ENCODE peak calls at places on chromosomes 13 and 19, in six cellular contexts. One of them, this sample, is unnamed. For H3K36me3, the result is how much of the 10 kb centered on the place peaks cover.

GRCh38 chr13:71525004-71525403 is 342.0 kb downstream of the DACH1 start:
- DNase-seq in mesenchymal stem cell: no peak
- DNase-seq in GM23248: no peak
- DNase-seq in IMR-90: no peak
- DNase-seq in fibroblast of lung: peak
- DNase-seq in neuronal stem cell: no peak
- DNase-seq in this sample: no peak

GRCh38 chr13:25906211-25906661 is 145.6 kb downstream of the SHISA2 start:
- DNase-seq in mesenchymal stem cell: no peak
- DNase-seq in IMR-90: no peak
- DNase-seq in fibroblast of lung: no peak
- DNase-seq in neuronal stem cell: no peak
- DNase-seq in GM23248: no peak
- DNase-seq in this sample: no peak

GRCh38 chr13:112700291-112701060 is 10.6 kb downstream of the ATP11A start:
- DNase-seq in mesenchymal stem cell: no peak
- DNase-seq in IMR-90: no peak
- DNase-seq in GM23248: no peak
- DNase-seq in fibroblast of lung: no peak
- DNase-seq in neuronal stem cell: no peak
- DNase-seq in this sample: peak

GRCh38 chr19:47595937-47596336 is 13.0 kb upstream of the BICRA start:
- DNase-seq in mesenchymal stem cell: no peak
- DNase-seq in neuronal stem cell: no peak
- DNase-seq in GM23248: peak
- DNase-seq in IMR-90: no peak
- DNase-seq in fibroblast of lung: no peak
- DNase-seq in this sample: no peak

GRCh38 chr19:41563847-41564514 is 12.0 kb upstream of the CEACAM21 start:
- DNase-seq in fibroblast of lung: no peak
- DNase-seq in GM23248: no peak
- DNase-seq in neuronal stem cell: no peak
- DNase-seq in IMR-90: no peak
- DNase-seq in mesenchymal stem cell: no peak
- DNase-seq in this sample: no peak

GRCh38 chr19:36771275-36772231 is 1.1 kb downstream of the ZNF850 start:
- DNase-seq in IMR-90: peak
- DNase-seq in mesenchymal stem cell: peak
- DNase-seq in fibroblast of lung: peak
- DNase-seq in neuronal stem cell: peak
- DNase-seq in GM23248: peak
- DNase-seq in this sample: peak

GRCh38 chr19:33440682-33441081 is 67.2 kb downstream of the CEBPG start:
- DNase-seq in fibroblast of lung: no peak
- DNase-seq in GM23248: no peak
- DNase-seq in neuronal stem cell: no peak
- DNase-seq in mesenchymal stem cell: no peak
- DNase-seq in IMR-90: no peak
- DNase-seq in this sample: peak

GRCh38 chr13:79435549-79435948 is 29.5 kb upstream of the RBM26 start:
- DNase-seq in mesenchymal stem cell: peak
- DNase-seq in IMR-90: peak
- DNase-seq in fibroblast of lung: peak
- DNase-seq in neuronal stem cell: no peak
- DNase-seq in GM23248: peak
- DNase-seq in this sample: no peak

GRCh38 chr13:114248011-114248410 is 13.3 kb downstream of the CDC16 start:
- DNase-seq in fibroblast of lung: no peak
- DNase-seq in neuronal stem cell: no peak
- DNase-seq in mesenchymal stem cell: peak
- DNase-seq in GM23248: peak
- DNase-seq in IMR-90: peak
- DNase-seq in this sample: no peak

GRCh38 chr13:43357435-43358065 is 334.2 kb downstream of the DNAJC15 start:
- DNase-seq in neuronal stem cell: no peak
- DNase-seq in GM23248: no peak
- DNase-seq in mesenchymal stem cell: no peak
- DNase-seq in fibroblast of lung: no peak
- DNase-seq in IMR-90: no peak
- DNase-seq in this sample: no peak

GRCh38 chr19:49427339-49427738 is 2.2 kb downstream of the GFY start:
- DNase-seq in neuronal stem cell: no peak
- DNase-seq in fibroblast of lung: no peak
- DNase-seq in IMR-90: no peak
- DNase-seq in mesenchymal stem cell: no peak
- DNase-seq in GM23248: no peak
- DNase-seq in this sample: no peak

GRCh38 chr19:49425922-49426592 is 869 bp downstream of the GFY start:
- DNase-seq in IMR-90: no peak
- DNase-seq in GM23248: peak
- DNase-seq in mesenchymal stem cell: no peak
- DNase-seq in fibroblast of lung: no peak
- DNase-seq in neuronal stem cell: no peak
- DNase-seq in this sample: no peak

GRCh38 chr19:49430172-49430677 is 5.0 kb downstream of the GFY start:
- DNase-seq in fibroblast of lung: no peak
- DNase-seq in neuronal stem cell: no peak
- DNase-seq in IMR-90: no peak
- DNase-seq in GM23248: no peak
- DNase-seq in mesenchymal stem cell: no peak
- DNase-seq in this sample: no peak

GRCh38 chr19:49428547-49429451 is 3.6 kb downstream of the GFY start:
- DNase-seq in mesenchymal stem cell: no peak
- DNase-seq in neuronal stem cell: no peak
- DNase-seq in GM23248: no peak
- DNase-seq in IMR-90: no peak
- DNase-seq in fibroblast of lung: no peak
- DNase-seq in this sample: no peak

DNA sequence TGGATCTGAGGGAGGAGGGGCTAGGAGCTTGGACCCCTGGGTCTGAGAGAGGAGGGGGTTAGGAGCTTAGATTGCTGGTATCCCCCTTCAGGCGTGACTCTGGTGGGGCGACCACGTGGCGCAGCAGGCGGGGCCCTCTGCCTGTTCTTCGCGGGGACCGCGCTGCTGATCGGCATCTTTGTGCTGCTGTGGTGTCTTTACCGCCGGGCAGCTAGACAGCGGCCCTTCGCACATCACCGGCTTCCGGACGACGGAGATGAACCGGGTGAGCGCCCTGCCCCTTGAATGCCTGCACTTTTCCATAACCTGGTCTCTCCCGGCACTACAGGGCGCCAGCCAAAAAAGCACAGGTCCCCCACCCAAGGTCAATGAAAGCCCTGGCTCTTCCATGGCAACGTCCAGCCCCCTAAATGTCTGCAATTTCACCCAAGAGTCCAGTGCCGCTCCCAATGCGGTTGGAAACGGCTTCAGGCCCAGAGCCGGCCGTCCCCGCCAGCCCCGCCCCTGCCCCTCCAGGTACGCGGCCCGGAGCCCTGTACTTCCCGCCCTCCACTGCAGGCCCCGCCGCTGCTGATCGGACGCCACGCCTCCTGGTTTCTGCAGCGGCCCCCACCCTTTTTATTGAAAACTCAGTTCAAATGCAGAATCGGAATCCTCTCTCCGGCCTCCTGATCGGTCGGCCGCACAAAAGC is 2.8 kb downstream of the GFY start:
- DNase-seq in mesenchymal stem cell: no peak
- DNase-seq in fibroblast of lung: no peak
- DNase-seq in GM23248: peak
- DNase-seq in IMR-90: no peak
- DNase-seq in neuronal stem cell: no peak
- DNase-seq in this sample: no peak
- H3K9ac ChIP-seq in mesenchymal stem cell: no peak
- H3K9ac ChIP-seq in fibroblast of lung: no peak
- H3K9ac ChIP-seq in GM23248: no peak
- H3K9ac ChIP-seq in IMR-90: no peak
- H3K9ac ChIP-seq in neuronal stem cell: peak
- H3K9ac ChIP-seq in this sample: no peak

GRCh38 chr19:34504809-34505291 is 23.3 kb downstream of the WTIP start:
- DNase-seq in IMR-90: no peak
- DNase-seq in fibroblast of lung: no peak
- DNase-seq in mesenchymal stem cell: no peak
- DNase-seq in GM23248: no peak
- DNase-seq in neuronal stem cell: no peak
- DNase-seq in this sample: no peak

GRCh38 chr19:34504273-34504808 is 22.8 kb downstream of the WTIP start:
- DNase-seq in IMR-90: no peak
- DNase-seq in fibroblast of lung: no peak
- DNase-seq in mesenchymal stem cell: no peak
- DNase-seq in neuronal stem cell: no peak
- DNase-seq in GM23248: no peak
- DNase-seq in this sample: no peak

GRCh38 chr19:34502582-34503545 is 21.3 kb downstream of the WTIP start:
- DNase-seq in IMR-90: peak
- DNase-seq in fibroblast of lung: peak
- DNase-seq in neuronal stem cell: no peak
- DNase-seq in GM23248: peak
- DNase-seq in mesenchymal stem cell: peak
- DNase-seq in this sample: peak

GRCh38 chr19:34505321-34506025 is 23.9 kb downstream of the WTIP start:
- DNase-seq in neuronal stem cell: no peak
- DNase-seq in mesenchymal stem cell: no peak
- DNase-seq in fibroblast of lung: no peak
- DNase-seq in GM23248: no peak
- DNase-seq in IMR-90: no peak
- DNase-seq in this sample: no peak

DNA sequence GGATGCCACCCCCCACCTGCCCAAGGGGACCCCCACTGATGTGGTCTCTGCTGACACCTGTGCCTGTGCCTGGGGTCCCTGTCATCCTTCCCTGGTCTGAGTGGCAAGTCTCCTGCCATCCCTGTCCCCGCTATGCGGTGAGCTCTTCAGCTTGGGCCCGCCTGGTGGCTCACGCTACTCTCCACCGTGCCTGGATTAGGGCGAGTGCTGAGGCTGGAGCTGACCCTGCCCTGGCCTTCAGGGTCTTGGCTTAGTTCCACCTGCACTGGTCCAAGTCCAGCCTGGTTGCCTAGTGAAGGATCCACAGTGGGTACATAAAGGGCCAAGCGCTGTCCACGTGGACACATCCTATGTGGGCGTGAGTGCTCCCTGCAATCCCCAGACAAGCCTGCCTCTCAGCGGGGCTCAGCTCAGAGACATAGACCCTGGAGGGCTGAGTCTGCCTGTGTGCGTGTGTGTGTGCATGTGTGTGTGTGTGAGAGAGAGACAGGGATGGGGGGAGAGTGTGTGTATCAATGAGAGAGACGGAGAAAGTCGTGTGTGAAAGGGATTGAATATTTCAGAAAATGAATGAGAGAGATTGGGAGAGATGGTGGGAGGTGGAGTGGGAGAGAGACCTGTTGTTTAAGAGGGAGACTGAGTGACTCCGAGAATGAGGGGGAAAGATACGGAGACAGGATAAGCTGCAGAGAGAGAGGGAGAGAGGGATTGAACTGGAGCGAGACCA is 22.2 kb downstream of the WTIP start:
- DNase-seq in neuronal stem cell: no peak
- DNase-seq in GM23248: no peak
- DNase-seq in mesenchymal stem cell: no peak
- DNase-seq in IMR-90: no peak
- DNase-seq in fibroblast of lung: no peak
- DNase-seq in this sample: peak
- H3K27ac ChIP-seq in neuronal stem cell: no peak
- H3K27ac ChIP-seq in GM23248: no peak
- H3K27ac ChIP-seq in mesenchymal stem cell: no peak
- H3K27ac ChIP-seq in IMR-90: no peak
- H3K27ac ChIP-seq in fibroblast of lung: no peak
- H3K27ac ChIP-seq in this sample: no peak

GRCh38 chr13:19658192-19658591 is 24.7 kb downstream of the MPHOSPH8 start:
- DNase-seq in mesenchymal stem cell: peak
- DNase-seq in neuronal stem cell: no peak
- DNase-seq in fibroblast of lung: no peak
- DNase-seq in GM23248: no peak
- DNase-seq in IMR-90: no peak
- DNase-seq in this sample: no peak
- H3K36me3 ChIP-seq in mesenchymal stem cell: under half
- H3K36me3 ChIP-seq in neuronal stem cell: under half
- H3K36me3 ChIP-seq in fibroblast of lung: under half
- H3K36me3 ChIP-seq in GM23248: under half
- H3K36me3 ChIP-seq in IMR-90: under half
- H3K36me3 ChIP-seq in this sample: under half

DNA sequence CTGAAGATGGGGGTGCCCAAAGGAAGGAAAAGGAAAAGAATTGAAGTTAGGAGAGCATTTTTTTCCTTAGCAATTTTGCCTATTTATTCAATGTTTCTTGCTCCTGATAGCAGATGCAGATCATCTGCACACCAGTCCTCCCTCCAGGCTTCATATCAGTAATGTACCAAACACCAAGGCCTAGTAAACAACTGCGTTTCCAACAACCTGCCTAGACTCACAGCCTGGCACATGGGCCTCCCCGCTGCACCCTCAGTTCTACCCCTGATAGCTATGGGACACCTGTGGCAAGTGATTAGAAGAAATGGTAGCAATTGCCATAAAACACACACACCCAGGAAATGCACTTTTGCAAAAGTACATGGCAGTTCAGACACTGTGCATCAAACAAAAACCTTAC is 30.4 kb upstream of the HMGB1 start:
- DNase-seq in IMR-90: no peak
- DNase-seq in GM23248: no peak
- DNase-seq in fibroblast of lung: no peak
- DNase-seq in neuronal stem cell: no peak
- DNase-seq in mesenchymal stem cell: no peak
- DNase-seq in this sample: no peak
- H3K9ac ChIP-seq in IMR-90: no peak
- H3K9ac ChIP-seq in GM23248: no peak
- H3K9ac ChIP-seq in fibroblast of lung: no peak
- H3K9ac ChIP-seq in neuronal stem cell: no peak
- H3K9ac ChIP-seq in mesenchymal stem cell: no peak
- H3K9ac ChIP-seq in this sample: no peak

This sample was measured in kidney.